ENCODE peak calls at places on chromosome 12, in eight cellular contexts. Z is tibial nerve, R is spleen, F is stomach, P is GM12891, N is vagina, S is NB4, G is lower leg skin. H is an unnamed sample.

GRCh38 chr12:34402899-34403705 is 380.8 kb downstream of the ALG10 start:
- DNase-seq in R (peak), F (peak), Z (peak), N (peak), S (no peak), G (no peak), P (no peak), H (peak)

GRCh38 chr12:66964629-66965028 is 285.8 kb upstream of the GRIP1 start:
- DNase-seq in F (no peak), Z (no peak), S (no peak), G (no peak), R (no peak), P (no peak), N (no peak), H (no peak)

GRCh38 chr12:14417717-14418116 is 52.2 kb downstream of the ATF7IP start:
- DNase-seq in F (peak), Z (peak), R (peak), N (no peak), P (peak), G (peak), S (peak), H (no peak)

GRCh38 chr12:93742086-93742934 is 65.1 kb downstream of the CRADD start:
- DNase-seq in S (peak), P (peak), Z (peak), G (peak), F (peak), R (peak), N (no peak), H (peak)

GRCh38 chr12:96882862-96883261 is 24.2 kb upstream of the NEDD1 start:
- DNase-seq in F (no peak), N (no peak), G (no peak), P (no peak), R (no peak), S (no peak), Z (no peak), H (no peak)

GRCh38 chr12:16606201-16606849 is 363 bp upstream of the LMO3 start:
- DNase-seq in R (no peak), Z (no peak), N (no peak), F (no peak), P (peak), G (no peak), S (peak), H (peak)

GRCh38 chr12:21725731-21726130 is 48.8 kb downstream of the KCNJ8 start:
- DNase-seq in Z (no peak), F (no peak), R (no peak), S (no peak), P (no peak), G (no peak), N (no peak), H (peak)

GRCh38 chr12:42372154-42372791 is 46.3 kb downstream of the PPHLN1 start:
- DNase-seq in Z (no peak), G (no peak), P (peak), F (no peak), N (no peak), S (peak), R (no peak), H (no peak)

GRCh38 chr12:53695148-53696138 is 19.6 kb upstream of the ATP5MC2 start:
- DNase-seq in G (no peak), F (peak), R (peak), P (no peak), Z (no peak), N (no peak), S (peak), H (no peak)

GRCh38 chr12:121949643-121950397 is 31.4 kb downstream of the CFAP251 start:
- DNase-seq in P (no peak), N (no peak), G (no peak), F (no peak), R (no peak), Z (no peak), S (no peak), H (no peak)

GRCh38 chr12:59164991-59165718 is 244.9 kb upstream of the LRIG3 start:
- DNase-seq in P (no peak), Z (no peak), R (no peak), F (no peak), N (no peak), S (peak), G (peak), H (no peak)

GRCh38 chr12:53836119-53836655 is 84.4 kb upstream of the CISTR start:
- DNase-seq in S (no peak), Z (no peak), G (no peak), N (no peak), P (no peak), F (no peak), R (no peak), H (no peak)

GRCh38 chr12:40152783-40153383 is 47.0 kb upstream of the SLC2A13 start:
- DNase-seq in S (peak), Z (peak), G (peak), N (no peak), F (peak), P (no peak), R (peak), H (peak)

GRCh38 chr12:132720606-132721005 is 10.0 kb downstream of the PGAM5 start:
- DNase-seq in G (no peak), R (no peak), Z (no peak), F (no peak), N (no peak), S (no peak), P (no peak), H (no peak)

GRCh38 chr12:129594098-129594497 is 309.7 kb downstream of the TMEM132D start:
- DNase-seq in R (no peak), P (no peak), F (no peak), G (no peak), Z (no peak), S (no peak), N (no peak), H (no peak)

GRCh38 chr12:66405395-66405794 is 103.1 kb downstream of the HELB start:
- DNase-seq in Z (no peak), P (no peak), S (no peak), N (no peak), R (no peak), F (no peak), G (no peak), H (no peak)

GRCh38 chr12:92503977-92504966 is 198.5 kb upstream of the PLEKHG7 start:
- DNase-seq in G (no peak), P (no peak), R (no peak), Z (peak), N (no peak), F (peak), S (no peak), H (no peak)

GRCh38 chr12:47636908-47637780 is 68.7 kb downstream of the RPAP3 start:
- DNase-seq in N (no peak), G (no peak), R (peak), S (peak), F (peak), Z (no peak), P (no peak), H (no peak)

GRCh38 chr12:101086490-101086889 is 123.5 kb downstream of the SLC5A8 start:
- DNase-seq in Z (no peak), N (no peak), P (no peak), S (no peak), R (no peak), G (no peak), F (no peak), H (no peak)

GRCh38 chr12:130142736-130143135 is 19.5 kb upstream of the FZD10 start:
- DNase-seq in R (peak), Z (no peak), S (no peak), F (no peak), P (no peak), N (no peak), G (no peak), H (no peak)

GRCh38 chr12:100827901-100828520 is 33.4 kb downstream of the ANO4 start:
- DNase-seq in N (no peak), R (no peak), F (no peak), S (peak), G (no peak), P (no peak), Z (no peak), H (peak)

GRCh38 chr12:124786065-124786964 is 77.3 kb downstream of the SCARB1 start:
- DNase-seq in Z (no peak), N (no peak), R (no peak), G (peak), P (no peak), S (no peak), F (peak), H (peak)

GRCh38 chr12:104656921-104657320 is 200.2 kb downstream of the CHST11 start:
- DNase-seq in S (no peak), F (no peak), Z (no peak), P (no peak), N (no peak), G (peak), R (no peak), H (no peak)

GRCh38 chr12:70319632-70320031 is 46.5 kb upstream of the KCNMB4 start:
- DNase-seq in N (no peak), R (no peak), Z (no peak), S (no peak), P (no peak), F (no peak), G (no peak), H (no peak)

GRCh38 chr12:99249543-99249942 is 398.0 kb upstream of the GARIN6 start:
- DNase-seq in S (peak), G (no peak), Z (no peak), R (no peak), F (no peak), N (no peak), P (no peak), H (no peak)

GRCh38 chr12:72276212-72276865 is 4.2 kb downstream of the TRHDE start:
- DNase-seq in S (no peak), Z (no peak), R (no peak), G (no peak), P (no peak), F (no peak), N (no peak), H (no peak)

GRCh38 chr12:122917508-122918227 is 21.7 kb upstream of the VPS37B start:
- DNase-seq in S (no peak), Z (no peak), G (no peak), F (peak), N (no peak), R (no peak), P (no peak), H (peak)

GRCh38 chr12:6116481-6117021 is 7.9 kb downstream of the VWF start:
- DNase-seq in S (no peak), Z (no peak), F (no peak), R (peak), G (no peak), N (no peak), P (no peak), H (no peak)
- TF ChIP-seq POLR2A in S (no peak), Z (no peak), F (no peak), R (no peak), G (no peak), N (no peak), P (no peak), H (no peak)

GRCh38 chr12:52052471-52053186 is 1.4 kb downstream of the NR4A1 start:
- DNase-seq in N (peak), P (no peak), Z (no peak), F (peak), G (no peak), R (no peak), S (no peak), H (peak)
- TF ChIP-seq POLR2A in N (no peak), P (no peak), Z (peak), F (no peak), G (no peak), R (no peak), S (no peak), H (peak)

DNA sequence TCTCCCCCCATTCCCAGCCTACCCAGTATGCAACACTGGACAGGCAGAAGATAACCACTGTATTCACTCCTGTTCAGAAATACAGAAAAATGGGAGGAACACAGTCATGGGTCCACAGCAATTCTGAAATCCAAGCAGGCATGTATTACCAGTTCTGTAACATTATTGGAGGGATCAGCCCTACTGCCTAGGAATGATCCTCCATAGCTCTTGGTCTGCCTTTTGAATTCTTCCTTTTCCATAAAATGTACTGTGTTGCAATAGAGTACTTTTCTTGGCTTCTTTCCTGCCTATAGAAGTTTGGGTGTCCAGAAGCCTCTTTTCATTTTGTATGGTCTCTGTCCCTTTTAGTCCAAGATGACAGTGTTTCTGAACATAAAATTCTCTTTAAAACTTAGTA is 46.5 kb downstream of the SPATS2 start:
- DNase-seq in R (no peak), P (no peak), G (no peak), S (no peak), F (no peak), N (no peak), Z (no peak), H (no peak)
- TF ChIP-seq POLR2A in R (no peak), P (no peak), G (no peak), S (no peak), F (no peak), N (no peak), Z (no peak), H (no peak)

GRCh38 chr12:12563529-12563928 is 866 bp upstream of the DUSP16 start:
- DNase-seq in G (no peak), S (no peak), Z (no peak), F (no peak), P (no peak), N (no peak), R (no peak), H (no peak)

GRCh38 chr12:12560587-12561304 is 1.9 kb downstream of the DUSP16 start:
- DNase-seq in N (no peak), S (peak), G (peak), F (peak), Z (no peak), R (no peak), P (no peak), H (peak)

GRCh38 chr12:12562016-12562483 is 613 bp downstream of the DUSP16 start:
- DNase-seq in P (no peak), Z (no peak), R (peak), N (no peak), G (peak), S (peak), F (no peak), H (no peak)

GRCh38 chr12:12561305-12562015 is 1.2 kb downstream of the DUSP16 start:
- DNase-seq in R (peak), G (peak), S (peak), Z (peak), N (peak), F (peak), P (no peak), H (peak)

DNA sequence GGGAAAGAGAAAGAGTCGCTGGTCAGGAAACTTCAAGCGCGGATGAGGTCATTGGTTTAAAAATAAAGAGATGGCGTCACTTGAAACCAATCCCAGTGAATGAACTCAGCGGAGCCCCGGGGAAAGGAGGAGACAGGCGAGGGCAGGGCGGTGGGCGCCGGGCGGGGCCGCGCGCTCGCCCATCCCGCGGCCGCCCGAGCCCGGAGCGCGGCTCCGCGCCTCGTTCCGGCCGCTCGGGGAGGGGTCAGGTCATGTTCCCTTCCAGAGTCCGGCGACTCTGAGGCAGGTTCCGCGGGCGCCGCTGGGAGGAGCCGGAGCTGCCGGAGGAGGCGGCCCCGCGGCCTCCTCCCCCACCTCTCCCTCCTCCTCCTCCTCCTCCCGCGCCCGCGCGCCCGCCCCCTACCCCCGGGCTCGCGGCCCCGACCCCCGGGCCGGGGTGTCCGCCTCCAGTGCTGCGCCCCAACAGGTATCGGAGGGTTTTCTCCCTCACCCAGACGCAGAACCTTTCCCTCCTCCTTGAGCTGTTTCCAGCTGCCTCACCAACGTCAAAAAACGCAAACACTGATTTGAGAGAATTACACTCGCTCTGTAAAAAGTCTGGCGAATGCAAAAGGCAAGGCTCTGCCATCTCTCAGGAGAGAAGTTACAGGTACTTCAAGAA is at the start of gene DUSP16:
- DNase-seq in S (peak), R (peak), F (peak), Z (peak), G (peak), P (peak), N (peak), H (peak)
- TF ChIP-seq POLR2A in S (no peak), R (no peak), F (no peak), Z (peak), G (no peak), P (peak), N (peak), H (peak)

DNA sequence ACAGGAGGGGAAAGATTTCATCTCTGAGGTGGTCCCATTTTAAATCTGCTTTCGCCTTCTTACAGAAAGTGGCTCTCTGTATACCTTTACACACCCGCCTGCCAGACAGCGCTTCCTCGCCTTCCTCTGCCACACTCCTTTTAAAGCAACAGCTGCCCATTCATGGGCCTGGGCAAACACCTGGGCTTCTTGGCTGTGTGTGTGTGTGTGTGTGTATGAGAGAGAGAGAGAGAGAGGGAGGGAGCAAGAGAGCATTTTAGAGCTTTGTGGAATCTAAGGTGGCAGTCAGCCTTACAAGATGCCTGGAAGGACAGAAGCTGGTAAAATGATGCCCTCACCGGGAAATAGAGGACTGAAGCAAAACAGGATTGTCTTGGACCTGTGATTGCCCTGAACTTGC is 20.0 kb downstream of the PTHLH start:
- DNase-seq in G (no peak), Z (no peak), S (no peak), N (no peak), F (no peak), R (no peak), P (no peak), H (no peak)
- TF ChIP-seq POLR2A in G (no peak), Z (no peak), S (no peak), N (no peak), F (no peak), R (no peak), P (no peak), H (no peak)

GRCh38 chr12:57229634-57230380 is at the start of gene SHMT2:
- DNase-seq in F (peak), S (peak), G (peak), R (peak), Z (peak), P (peak), N (no peak), H (peak)
- TF ChIP-seq POLR2A in F (no peak), S (peak), G (no peak), R (no peak), Z (peak), P (peak), N (no peak), H (peak)

DNA sequence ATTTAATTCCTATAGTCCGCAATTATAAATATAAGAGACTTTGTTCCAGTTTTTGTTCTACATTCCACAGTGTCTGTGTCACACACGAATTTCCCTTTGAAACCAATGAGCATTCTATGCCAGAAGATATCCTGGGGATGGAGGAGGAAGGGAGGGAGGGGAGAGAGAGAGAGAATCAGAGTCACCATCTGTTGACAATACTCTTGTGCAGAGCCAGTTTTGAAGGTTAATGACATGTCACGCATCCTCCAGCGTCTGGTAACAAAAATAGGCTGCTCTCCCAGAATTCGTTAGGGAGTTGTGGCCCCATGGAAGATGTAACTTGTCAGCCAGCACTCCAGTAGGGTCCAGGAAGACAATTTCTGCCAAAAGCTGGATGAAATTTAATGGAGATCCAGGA is 213.5 kb upstream of the KRR1 start:
- DNase-seq in G (peak), Z (no peak), R (no peak), N (no peak), F (no peak), P (no peak), S (no peak), H (no peak)
- TF ChIP-seq POLR2A in G (no peak), Z (no peak), R (no peak), N (no peak), F (no peak), P (no peak), S (no peak), H (no peak)

H was measured in prostate gland.